ENCODE peak calls at places on chromosomes 6 and 20, in four cellular contexts. P is H54; U is stimulated activated CD8-positive, alpha-beta memory T cell treated with anti-CD3 and anti-CD28 coated beads, Interleukin-2, amount 100 ng/mL, for 48 hours; X is aorta. Z is an unnamed sample.

GRCh38 chr20:1861996-1862664 is 33.1 kb upstream of the SIRPA start:
- DNase-seq in P (no peak), U (no peak), X (no peak), Z (no peak)

GRCh38 chr20:32535316-32535952 is 49.7 kb downstream of the NOL4L start:
- DNase-seq in P (no peak), U (no peak), X (no peak), Z (peak)

GRCh38 chr20:56765172-56766073 is 136.3 kb downstream of the TFAP2C start:
- DNase-seq in P (no peak), U (no peak), X (no peak), Z (no peak)

GRCh38 chr6:109034439-109035041 is 60.1 kb downstream of the SESN1 start:
- DNase-seq in P (no peak), U (no peak), X (no peak), Z (no peak)

GRCh38 chr20:57439432-57439831 is 48.2 kb downstream of the RBM38 start:
- DNase-seq in P (peak), U (no peak), X (peak), Z (peak)

GRCh38 chr6:28569748-28570147 is 44.1 kb downstream of the GPX5 start:
- DNase-seq in P (no peak), U (no peak), X (no peak), Z (no peak)

GRCh38 chr20:34871320-34871926 is 1.2 kb downstream of the GGT7 start:
- DNase-seq in P (no peak), U (no peak), X (no peak), Z (no peak)

GRCh38 chr20:43040427-43040826 is 149.3 kb downstream of the PTPRT start:
- DNase-seq in P (peak), U (no peak), X (no peak), Z (no peak)

GRCh38 chr6:136539967-136540366 is 10.3 kb downstream of the MAP7 start:
- DNase-seq in P (no peak), U (no peak), X (no peak), Z (no peak)

GRCh38 chr6:168439791-168440491 is 1.0 kb upstream of the SMOC2 start:
- DNase-seq in P (no peak), U (no peak), X (no peak), Z (no peak)

GRCh38 chr6:35370799-35371493 is 28.6 kb downstream of the PPARD start:
- DNase-seq in P (no peak), U (no peak), X (no peak), Z (no peak)

GRCh38 chr6:160238786-160239751 is 19.6 kb downstream of the SLC22A2 start:
- DNase-seq in P (no peak), U (no peak), X (no peak), Z (no peak)

GRCh38 chr20:6241591-6241990 is 118.8 kb upstream of the FERMT1 start:
- DNase-seq in P (no peak), U (no peak), X (no peak), Z (no peak)

GRCh38 chr6:70551566-70551965 is 15.2 kb upstream of the SDHAF4 start:
- DNase-seq in P (no peak), U (no peak), X (no peak), Z (peak)

GRCh38 chr6:9638861-9639260 is 776.0 kb downstream of the TFAP2A start:
- DNase-seq in P (no peak), U (no peak), X (no peak), Z (no peak)

GRCh38 chr6:138614151-138614550 is 114.9 kb upstream of the NHSL1 start:
- DNase-seq in P (no peak), U (no peak), X (no peak), Z (no peak)

GRCh38 chr6:73031094-73031782 is 194.1 kb downstream of the KHDC1L start:
- DNase-seq in P (no peak), U (no peak), X (no peak), Z (no peak)

GRCh38 chr20:1177680-1178079 is 7.1 kb downstream of the TMEM74B start:
- DNase-seq in P (peak), U (no peak), X (no peak), Z (no peak)